ENCODE peak calls at places on chromosomes 11 and 22, in five cellular contexts. One of them, this sample, is unnamed.

GRCh38 chr11:121459413-121460041 is 6.8 kb upstream of the SORL1-AS1 start:
- DNase-seq in mammary epithelial cell: no peak
- DNase-seq in psoas muscle: no peak
- DNase-seq in cardiac muscle cell: no peak
- DNase-seq in uterus: no peak
- DNase-seq in this sample: no peak

GRCh38 chr22:27124336-27125023 is 467.1 kb downstream of the MIAT start:
- DNase-seq in mammary epithelial cell: no peak
- DNase-seq in psoas muscle: peak; percentile 58
- DNase-seq in cardiac muscle cell: no peak
- DNase-seq in uterus: no peak
- DNase-seq in this sample: no peak

GRCh38 chr22:49561976-49562375 is 265.7 kb downstream of the BRD1 start:
- DNase-seq in mammary epithelial cell: no peak
- DNase-seq in psoas muscle: no peak
- DNase-seq in cardiac muscle cell: no peak
- DNase-seq in uterus: no peak
- DNase-seq in this sample: no peak

GRCh38 chr11:12160231-12160630 is 49.8 kb downstream of the MICAL2 start:
- DNase-seq in mammary epithelial cell: no peak
- DNase-seq in psoas muscle: no peak
- DNase-seq in cardiac muscle cell: no peak
- DNase-seq in uterus: no peak
- DNase-seq in this sample: no peak

GRCh38 chr22:27192135-27192900 is 534.9 kb downstream of the MIAT start:
- DNase-seq in mammary epithelial cell: no peak
- DNase-seq in psoas muscle: no peak
- DNase-seq in cardiac muscle cell: no peak
- DNase-seq in uterus: no peak
- DNase-seq in this sample: no peak

GRCh38 chr22:30206964-30207363 is 39.6 kb downstream of the LIF start:
- DNase-seq in mammary epithelial cell: peak; percentile 99
- DNase-seq in psoas muscle: no peak
- DNase-seq in cardiac muscle cell: peak; percentile 43
- DNase-seq in uterus: peak; percentile 69
- DNase-seq in this sample: peak; percentile 37

GRCh38 chr11:74278721-74279148 is 32.7 kb downstream of the P4HA3 start:
- DNase-seq in mammary epithelial cell: peak; percentile 87
- DNase-seq in psoas muscle: no peak
- DNase-seq in cardiac muscle cell: no peak
- DNase-seq in uterus: peak; percentile 92
- DNase-seq in this sample: peak; percentile 77

GRCh38 chr11:82858556-82859091 is 41.6 kb downstream of the PRCP start:
- DNase-seq in mammary epithelial cell: peak; percentile 25
- DNase-seq in psoas muscle: no peak
- DNase-seq in cardiac muscle cell: no peak
- DNase-seq in uterus: no peak
- DNase-seq in this sample: no peak

GRCh38 chr22:36348760-36349159 is 39.0 kb downstream of the MYH9 start:
- DNase-seq in mammary epithelial cell: no peak
- DNase-seq in psoas muscle: no peak
- DNase-seq in cardiac muscle cell: no peak
- DNase-seq in uterus: no peak
- DNase-seq in this sample: no peak

GRCh38 chr11:41245184-41245583 is 214.3 kb downstream of the LRRC4C start:
- DNase-seq in mammary epithelial cell: no peak
- DNase-seq in psoas muscle: no peak
- DNase-seq in cardiac muscle cell: no peak
- DNase-seq in uterus: no peak
- DNase-seq in this sample: peak; percentile 11

GRCh38 chr11:19393941-19394340 is 153.2 kb upstream of the E2F8 start:
- DNase-seq in mammary epithelial cell: no peak
- DNase-seq in psoas muscle: no peak
- DNase-seq in cardiac muscle cell: no peak
- DNase-seq in uterus: no peak
- DNase-seq in this sample: no peak

GRCh38 chr11:92480519-92480918 is 255.9 kb downstream of the FAT3 start:
- DNase-seq in mammary epithelial cell: no peak
- DNase-seq in psoas muscle: no peak
- DNase-seq in cardiac muscle cell: no peak
- DNase-seq in uterus: no peak
- DNase-seq in this sample: no peak

GRCh38 chr11:116793476-116794096 is 1.9 kb upstream of the APOA5 start:
- DNase-seq in mammary epithelial cell: no peak
- DNase-seq in psoas muscle: no peak
- DNase-seq in cardiac muscle cell: no peak
- DNase-seq in uterus: no peak
- DNase-seq in this sample: no peak

GRCh38 chr11:130001491-130002351 is 914 bp downstream of the PRDM10 start:
- DNase-seq in mammary epithelial cell: peak; percentile 32
- DNase-seq in psoas muscle: no peak
- DNase-seq in cardiac muscle cell: peak; percentile 47
- DNase-seq in uterus: no peak
- DNase-seq in this sample: peak; percentile 47

GRCh38 chr11:113505541-113506375 is 30.6 kb upstream of the DRD2 start:
- DNase-seq in mammary epithelial cell: peak; percentile 99
- DNase-seq in psoas muscle: no peak
- DNase-seq in cardiac muscle cell: no peak
- DNase-seq in uterus: no peak
- DNase-seq in this sample: no peak

GRCh38 chr11:113505046-113505445 is 29.8 kb upstream of the DRD2 start:
- DNase-seq in mammary epithelial cell: peak; percentile 82
- DNase-seq in psoas muscle: no peak
- DNase-seq in cardiac muscle cell: no peak
- DNase-seq in uterus: no peak
- DNase-seq in this sample: no peak

GRCh38 chr11:113507341-113507740 is 32.1 kb upstream of the DRD2 start:
- DNase-seq in mammary epithelial cell: peak; percentile 58
- DNase-seq in psoas muscle: no peak
- DNase-seq in cardiac muscle cell: no peak
- DNase-seq in uterus: no peak
- DNase-seq in this sample: no peak

GRCh38 chr11:113506893-113507292 is 31.7 kb upstream of the DRD2 start:
- DNase-seq in mammary epithelial cell: peak; percentile 9
- DNase-seq in psoas muscle: no peak
- DNase-seq in cardiac muscle cell: no peak
- DNase-seq in uterus: no peak
- DNase-seq in this sample: no peak

GRCh38 chr11:113506461-113506860 is 31.3 kb upstream of the DRD2 start:
- DNase-seq in mammary epithelial cell: no peak
- DNase-seq in psoas muscle: no peak
- DNase-seq in cardiac muscle cell: no peak
- DNase-seq in uterus: no peak
- DNase-seq in this sample: no peak
- H3K27ac ChIP-seq in mammary epithelial cell: peak overlapping the region; percentile 95
- H3K27ac ChIP-seq in psoas muscle: no peak overlapping the region
- H3K27ac ChIP-seq in cardiac muscle cell: no peak overlapping the region
- H3K27ac ChIP-seq in uterus: no peak overlapping the region
- H3K27ac ChIP-seq in this sample: no peak overlapping the region

DNA sequence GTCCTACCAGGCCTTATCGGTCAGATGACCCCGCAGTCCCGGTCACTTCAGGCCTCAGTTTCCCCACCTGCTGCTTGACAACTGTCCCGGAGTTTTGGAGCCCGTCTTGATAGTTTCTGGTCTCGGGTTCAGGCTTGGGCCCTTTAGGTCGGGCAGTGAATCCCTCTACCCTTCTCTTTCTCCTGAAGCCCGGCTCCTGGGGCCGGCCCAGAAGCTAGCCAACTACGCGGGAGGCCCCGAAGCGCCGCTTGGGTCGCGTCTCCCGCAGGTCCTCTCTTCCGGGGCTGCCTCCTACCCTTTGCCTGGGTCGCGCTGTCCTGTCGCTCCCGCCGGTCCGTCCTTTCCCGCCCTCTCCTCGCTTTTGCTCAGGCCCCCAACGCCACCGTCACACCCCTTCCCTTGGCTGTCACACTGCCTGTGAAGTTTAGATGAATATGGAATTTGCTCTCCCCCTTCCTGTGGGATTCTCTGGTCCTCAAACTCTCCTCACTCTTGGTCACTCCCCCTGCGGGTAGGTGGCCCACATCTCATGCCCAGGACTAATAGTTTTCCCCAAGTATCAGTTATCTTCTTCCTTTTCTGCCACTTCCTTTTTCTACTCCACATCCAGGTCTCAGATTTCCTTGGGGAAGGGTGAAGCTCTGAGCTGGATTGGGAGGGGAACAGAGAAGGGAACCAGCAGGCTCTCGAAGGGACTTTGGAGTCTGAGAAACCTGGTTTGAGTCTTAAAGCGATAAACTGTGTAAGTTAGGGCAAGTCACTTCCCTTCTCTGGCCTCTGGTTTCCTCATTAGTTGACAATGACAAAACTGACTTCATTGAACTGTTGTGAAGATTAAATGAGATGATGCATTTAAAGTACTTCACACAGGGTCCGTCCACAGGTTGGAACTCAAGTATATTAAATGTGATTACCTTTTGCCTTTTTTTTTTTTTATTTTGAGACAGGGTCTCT is 791 bp downstream of the RAB1B start:
- DNase-seq in mammary epithelial cell: no peak
- DNase-seq in psoas muscle: peak; percentile 66
- DNase-seq in cardiac muscle cell: peak; percentile 51
- DNase-seq in uterus: no peak
- DNase-seq in this sample: no peak
- TF ChIP-seq CTCF in mammary epithelial cell: no peak
- TF ChIP-seq CTCF in psoas muscle: peak; percentile 10
- TF ChIP-seq CTCF in cardiac muscle cell: peak; percentile 30
- TF ChIP-seq CTCF in uterus: no peak
- TF ChIP-seq CTCF in this sample: peak; percentile 9

DNA sequence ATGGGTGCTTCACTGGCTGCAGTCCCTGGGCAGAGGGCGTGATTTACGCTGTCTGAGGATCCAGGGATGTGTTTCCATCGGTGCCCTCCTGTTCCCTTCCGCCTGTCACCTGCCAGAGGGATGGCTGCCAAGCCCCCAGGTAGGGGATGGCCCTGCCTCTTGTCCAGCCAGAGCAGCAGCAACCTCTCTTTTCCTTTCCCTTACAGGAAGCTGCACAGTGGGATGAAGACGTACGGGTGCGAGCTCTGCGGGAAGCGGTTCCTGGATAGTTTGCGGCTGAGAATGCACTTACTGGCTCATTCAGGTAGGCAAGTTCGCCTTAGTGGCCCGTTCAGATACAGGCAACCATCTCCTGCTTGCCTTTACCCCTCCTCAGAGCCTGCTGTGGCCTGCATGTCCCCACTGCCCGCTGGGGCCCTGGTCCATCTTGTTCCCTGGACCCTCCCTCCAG is 96.6 kb downstream of the ZBTB16 start:
- DNase-seq in mammary epithelial cell: no peak
- DNase-seq in psoas muscle: peak; percentile 79
- DNase-seq in cardiac muscle cell: no peak
- DNase-seq in uterus: no peak
- DNase-seq in this sample: no peak
- H3K27ac ChIP-seq in mammary epithelial cell: no peak overlapping the region
- H3K27ac ChIP-seq in psoas muscle: peak overlapping the region; percentile 99
- H3K27ac ChIP-seq in cardiac muscle cell: no peak overlapping the region
- H3K27ac ChIP-seq in uterus: peak overlapping the region; percentile 98
- H3K27ac ChIP-seq in this sample: peak overlapping the region; percentile 87

DNA sequence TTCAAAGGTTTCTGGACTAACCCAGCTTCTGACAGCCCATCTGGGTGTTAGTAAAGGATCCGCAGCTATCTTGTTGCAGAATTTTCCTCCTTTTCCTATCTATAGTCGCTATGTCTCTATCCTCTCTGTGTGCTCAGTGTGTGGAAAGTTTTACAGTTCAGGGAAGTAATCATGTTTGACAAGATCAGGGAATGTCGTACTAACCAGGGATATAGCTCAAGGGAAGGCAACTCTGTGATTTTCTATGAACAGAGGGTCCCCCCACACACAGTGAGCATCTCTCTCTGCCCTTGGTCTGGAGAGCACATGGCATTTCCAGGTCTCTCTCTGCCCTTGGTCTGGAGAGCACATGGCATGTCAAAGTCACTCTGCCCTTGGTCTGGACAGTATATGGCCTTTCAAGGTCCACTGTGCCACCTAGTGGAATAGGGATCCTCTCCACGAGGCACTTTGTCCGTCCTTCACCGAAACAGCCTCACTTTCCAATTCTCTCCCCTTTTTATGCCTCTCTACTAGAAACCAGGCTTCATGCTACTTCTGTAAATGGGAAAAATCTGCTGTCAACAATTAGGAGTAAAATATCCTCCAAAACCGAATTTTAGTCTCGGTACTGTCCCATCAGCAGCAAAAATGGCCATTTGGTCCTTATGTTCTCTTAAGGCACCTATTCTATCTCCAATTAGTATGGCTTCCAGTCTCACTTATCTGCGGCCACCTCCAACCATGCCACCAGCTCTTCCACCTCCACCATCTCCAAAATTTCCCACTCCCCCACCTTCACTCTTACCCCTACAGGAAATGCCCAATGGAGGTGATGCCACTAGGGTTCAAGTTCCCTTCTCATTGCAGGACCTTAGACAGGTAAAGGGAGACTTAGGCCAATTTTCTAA is 88.7 kb downstream of the IGLL5 start:
- DNase-seq in mammary epithelial cell: no peak
- DNase-seq in psoas muscle: no peak
- DNase-seq in cardiac muscle cell: no peak
- DNase-seq in uterus: no peak
- DNase-seq in this sample: no peak
- TF ChIP-seq CTCF in mammary epithelial cell: no peak
- TF ChIP-seq CTCF in psoas muscle: no peak
- TF ChIP-seq CTCF in cardiac muscle cell: no peak
- TF ChIP-seq CTCF in uterus: no peak
- TF ChIP-seq CTCF in this sample: no peak

GRCh38 chr11:2091786-2092463 is 47.3 kb downstream of the IGF2 start:
- DNase-seq in mammary epithelial cell: no peak
- DNase-seq in psoas muscle: peak; percentile 46
- DNase-seq in cardiac muscle cell: no peak
- DNase-seq in uterus: no peak
- DNase-seq in this sample: no peak

GRCh38 chr11:2092956-2093412 is 46.2 kb downstream of the IGF2 start:
- DNase-seq in mammary epithelial cell: peak; percentile 95
- DNase-seq in psoas muscle: peak; percentile 97
- DNase-seq in cardiac muscle cell: no peak
- DNase-seq in uterus: peak; percentile 50
- DNase-seq in this sample: no peak

GRCh38 chr11:2091112-2091746 is 48.0 kb downstream of the IGF2 start:
- DNase-seq in mammary epithelial cell: no peak
- DNase-seq in psoas muscle: no peak
- DNase-seq in cardiac muscle cell: no peak
- DNase-seq in uterus: no peak
- DNase-seq in this sample: no peak

GRCh38 chr11:2093575-2094353 is 45.4 kb downstream of the IGF2 start:
- DNase-seq in mammary epithelial cell: peak; percentile 72
- DNase-seq in psoas muscle: peak; percentile 87
- DNase-seq in cardiac muscle cell: no peak
- DNase-seq in uterus: no peak
- DNase-seq in this sample: no peak

DNA sequence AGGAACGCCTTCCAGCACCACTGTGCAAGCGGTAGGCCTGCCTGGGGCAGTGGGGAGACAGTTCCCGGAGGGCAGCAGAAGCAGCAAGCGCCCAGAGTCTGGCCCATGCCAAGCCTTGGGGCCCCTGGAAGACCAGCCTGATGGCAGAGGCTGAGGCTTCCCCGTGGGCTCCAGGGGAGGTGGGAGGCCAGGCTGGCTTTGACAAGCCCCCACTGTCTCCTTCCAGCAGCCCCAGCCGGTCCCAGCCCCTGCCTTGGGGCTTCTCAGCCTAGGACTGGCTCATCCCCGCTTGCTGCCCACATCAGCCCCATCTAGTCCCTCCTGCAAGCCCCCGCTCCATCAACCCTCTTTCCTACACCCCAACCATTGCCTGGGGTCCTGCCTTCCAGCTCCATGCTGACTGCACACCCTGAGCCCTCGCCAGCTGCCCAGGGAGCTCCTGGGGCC is 46.7 kb downstream of the IGF2 start:
- DNase-seq in mammary epithelial cell: no peak
- DNase-seq in psoas muscle: peak; percentile 47
- DNase-seq in cardiac muscle cell: no peak
- DNase-seq in uterus: no peak
- DNase-seq in this sample: no peak
- H3K27ac ChIP-seq in mammary epithelial cell: no peak overlapping the region
- H3K27ac ChIP-seq in psoas muscle: peak overlapping the region; percentile 49
- H3K27ac ChIP-seq in cardiac muscle cell: no peak overlapping the region
- H3K27ac ChIP-seq in uterus: no peak overlapping the region
- H3K27ac ChIP-seq in this sample: no peak overlapping the region

This sample was measured in ovary.